ENCODE peak calls at places on chromosomes 3 and 15, in ten cellular contexts. L is HepG2, X is transverse colon, G is breast epithelium, W is K562, O is suprapubic skin, Z is sigmoid colon, N is stomach, T is H1, S is esophagus muscularis mucosa. E is an unnamed sample.

GRCh38 chr3:72818092-72818721 is 30.0 kb downstream of the SHQ1 start:
- DNase-seq in T (no peak), W (no peak), L (no peak), Z (no peak), X (no peak), N (no peak), O (no peak), G (no peak), S (no peak), E (no peak)

GRCh38 chr3:110174908-110175307 is 837.6 kb upstream of the DPPA4 start:
- DNase-seq in X (no peak), T (no peak), G (no peak), W (no peak), Z (no peak), L (no peak), N (no peak), O (no peak), S (no peak), E (no peak)

GRCh38 chr3:134675726-134676252 is 25.0 kb upstream of the KY start:
- DNase-seq in X (no peak), T (no peak), N (no peak), S (no peak), W (no peak), Z (no peak), G (no peak), L (no peak), O (no peak), E (no peak)

GRCh38 chr3:25053360-25053759 is 374.7 kb upstream of the RARB start:
- DNase-seq in G (no peak), L (peak; percentile 10), Z (no peak), N (no peak), O (no peak), T (no peak), S (no peak), W (no peak), X (no peak), E (no peak)

GRCh38 chr3:146747928-146748327 is 142.8 kb upstream of the PLSCR5 start:
- DNase-seq in N (no peak), X (no peak), T (no peak), Z (no peak), W (no peak), S (no peak), O (no peak), G (no peak), L (no peak), E (no peak)

GRCh38 chr15:44034334-44034733 is 160.7 kb downstream of the FRMD5 start:
- DNase-seq in N (no peak), X (no peak), G (no peak), O (no peak), W (no peak), S (no peak), Z (no peak), L (no peak), T (no peak), E (no peak)

GRCh38 chr15:33580526-33580925 is 269.8 kb downstream of the RYR3 start:
- DNase-seq in X (no peak), S (no peak), L (no peak), N (no peak), Z (no peak), O (no peak), G (no peak), T (no peak), W (no peak), E (no peak)

GRCh38 chr3:161420746-161421145 is 49.4 kb upstream of the SPTSSB start:
- DNase-seq in Z (no peak), L (peak; percentile 94), G (no peak), W (no peak), S (no peak), X (no peak), T (no peak), O (no peak), N (peak; percentile 62), E (no peak)

GRCh38 chr15:34721802-34722795 is 32.7 kb downstream of the GJD2 start:
- DNase-seq in G (no peak), T (peak; percentile 59), O (no peak), W (no peak), S (no peak), X (no peak), N (no peak), L (peak; percentile 20), Z (peak; percentile 63), E (no peak)

GRCh38 chr3:126985143-126985985 is 2.4 kb downstream of the PLXNA1 start:
- DNase-seq in N (no peak), W (no peak), T (no peak), S (no peak), Z (no peak), X (no peak), O (no peak), L (no peak), G (no peak), E (peak; percentile 40)

GRCh38 chr15:58546635-58547627 is 115.1 kb downstream of the LIPC start:
- DNase-seq in T (no peak), Z (no peak), W (peak; percentile 90), N (peak; percentile 44), L (peak; percentile 83), S (no peak), O (no peak), G (no peak), X (no peak), E (no peak)

GRCh38 chr15:44468713-44469385 is 41.4 kb downstream of the CTDSPL2 start:
- DNase-seq in L (no peak), G (no peak), Z (no peak), X (no peak), W (no peak), O (no peak), S (no peak), T (no peak), N (no peak), E (no peak)

GRCh38 chr3:8503871-8504610 is 2.4 kb downstream of the LMCD1 start:
- DNase-seq in N (no peak), Z (no peak), X (no peak), T (no peak), S (no peak), O (no peak), L (peak; percentile 47), W (no peak), G (no peak), E (no peak)

DNA sequence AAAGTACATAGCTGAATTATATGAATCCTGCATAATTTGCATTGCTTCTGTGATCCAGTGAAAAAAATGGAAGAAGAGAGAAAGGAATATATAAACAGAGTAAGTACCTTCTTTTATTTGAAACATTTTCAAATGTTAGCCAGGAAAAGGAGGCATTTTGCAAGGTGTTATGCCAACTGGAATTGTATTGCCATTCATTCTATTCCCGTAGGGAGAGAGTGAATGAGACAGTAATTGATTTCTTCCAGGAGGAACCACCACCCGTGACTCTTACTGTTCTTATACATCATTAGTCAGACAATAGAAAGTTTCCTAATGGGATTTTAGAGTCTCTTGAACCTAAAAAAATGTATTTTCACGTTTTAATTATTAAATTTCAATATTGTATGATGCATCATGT is 324.1 kb upstream of the ALCAM start:
- DNase-seq in L (no peak), G (no peak), S (no peak), N (no peak), X (no peak), T (no peak), W (no peak), O (no peak), Z (no peak), E (no peak)
- TF ChIP-seq POLR2AphosphoS5 in L (no peak), G (no peak), S (no peak), N (no peak), X (no peak), T (no peak), W (no peak), O (no peak), Z (no peak), E (no peak)

GRCh38 chr3:195696632-195697278 is 24.0 kb upstream of the MUC20 start:
- DNase-seq in Z (no peak), L (no peak), T (no peak), S (peak; percentile 91), N (no peak), W (peak; percentile 35), G (no peak), O (no peak), X (no peak), E (no peak)
- TF ChIP-seq CTCF in Z (no peak), L (no peak), T (no peak), S (no peak), N (no peak), W (no peak), G (no peak), O (no peak), X (no peak), E (no peak)

GRCh38 chr3:52034651-52035050 is 21.7 kb downstream of the DUSP7 start:
- DNase-seq in S (no peak), L (no peak), N (no peak), Z (no peak), O (no peak), T (no peak), X (no peak), G (no peak), W (no peak), E (no peak)

GRCh38 chr3:52030725-52031330 is 25.5 kb downstream of the DUSP7 start:
- DNase-seq in N (no peak), G (no peak), W (no peak), O (no peak), S (no peak), X (no peak), L (no peak), T (no peak), Z (no peak), E (no peak)

GRCh38 chr3:52031896-52032295 is 24.5 kb downstream of the DUSP7 start:
- DNase-seq in W (no peak), N (no peak), S (no peak), X (no peak), G (no peak), L (no peak), O (no peak), T (no peak), Z (no peak), E (no peak)

GRCh38 chr3:52034212-52034611 is 22.2 kb downstream of the DUSP7 start:
- DNase-seq in L (no peak), X (no peak), O (no peak), T (no peak), S (no peak), Z (no peak), W (no peak), N (no peak), G (no peak), E (no peak)

GRCh38 chr3:52032702-52033408 is 23.5 kb downstream of the DUSP7 start:
- DNase-seq in G (no peak), T (no peak), L (no peak), Z (no peak), N (no peak), S (no peak), O (no peak), W (no peak), X (no peak), E (no peak)
- TF ChIP-seq POLR2A in G (no peak), T (no peak), L (no peak), Z (no peak), N (no peak), S (no peak), O (no peak), W (no peak), X (no peak), E (no peak)

DNA sequence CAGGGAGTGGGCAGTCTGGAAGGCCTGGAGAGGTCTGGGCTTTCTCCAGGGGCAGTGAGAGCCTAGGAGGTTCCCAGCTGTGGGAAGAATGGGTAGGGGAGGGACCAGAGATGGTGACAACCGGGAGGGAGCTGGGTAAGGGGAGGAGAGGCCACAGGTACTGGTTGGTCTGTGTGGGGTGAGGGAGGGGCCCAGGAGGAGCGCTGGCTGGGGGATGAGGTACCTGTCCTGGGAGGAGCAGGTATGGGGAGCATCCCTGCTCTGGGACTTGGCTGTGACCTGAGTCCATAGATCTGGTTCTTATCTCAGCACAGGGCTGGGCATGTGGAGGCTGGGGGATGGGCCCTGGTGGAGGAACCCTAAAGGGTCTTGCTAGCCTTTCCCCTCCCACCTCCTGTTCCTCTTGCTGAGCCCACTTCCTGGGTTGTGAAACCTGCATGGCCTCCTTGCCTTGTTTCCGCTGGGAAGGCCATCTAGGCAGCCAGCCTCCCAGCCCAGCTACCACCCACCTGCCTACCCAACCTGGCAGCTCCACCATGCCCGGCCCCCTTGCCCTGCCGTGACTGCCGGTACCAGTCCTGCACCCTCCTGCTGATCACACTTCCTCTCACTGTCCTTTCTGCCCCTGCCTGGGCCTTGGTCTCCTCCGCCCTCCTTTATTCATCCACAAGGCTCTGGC is 11.0 kb downstream of the PRKCD start:
- DNase-seq in O (no peak), Z (no peak), G (no peak), W (no peak), X (no peak), L (no peak), N (no peak), T (no peak), S (no peak), E (no peak)
- TF ChIP-seq POLR2AphosphoS5 in O (no peak), Z (no peak), G (no peak), W (no peak), X (no peak), L (no peak), N (no peak), T (no peak), S (no peak), E (no peak)

E was measured in upper lobe of left lung.